ENCODE peak calls at places on chromosomes 13 and 19, in five cellular contexts. P, C, Q, T and Z are unnamed samples.

GRCh38 chr13:29573190-29573589 is 22.3 kb downstream of the SLC7A1 start:
- DNase-seq in P (peak), Q (no peak), C (peak), T (no peak), Z (no peak)

GRCh38 chr13:106526748-106527488 is 8.5 kb downstream of the EFNB2 start:
- DNase-seq in T (no peak), C (no peak), Q (no peak), P (no peak), Z (no peak)

GRCh38 chr19:16594131-16594586 is 21.9 kb upstream of the SLC35E1 start:
- DNase-seq in C (no peak), Q (no peak), T (no peak), P (no peak), Z (no peak)

GRCh38 chr19:39915848-39916215 is 18.6 kb downstream of the FCGBP start:
- DNase-seq in T (no peak), C (no peak), Q (no peak), P (no peak), Z (no peak)

GRCh38 chr13:46051958-46052313 is 610 bp downstream of the ZC3H13 start:
- DNase-seq in T (no peak), Q (no peak), C (no peak), P (no peak), Z (no peak)

GRCh38 chr19:18021121-18021755 is 13.3 kb downstream of the ARRDC2 start:
- DNase-seq in C (no peak), P (no peak), T (no peak), Q (peak), Z (no peak)

GRCh38 chr13:24076636-24077035 is 83.9 kb upstream of the SPATA13 start:
- DNase-seq in T (no peak), P (no peak), Q (no peak), C (no peak), Z (no peak)

GRCh38 chr19:17871878-17872250 is at the start of gene SLC5A5:
- DNase-seq in P (no peak), Q (no peak), T (no peak), C (no peak), Z (no peak)

GRCh38 chr19:13076320-13076719 is 26.3 kb downstream of the LYL1 start:
- DNase-seq in P (no peak), T (no peak), Q (no peak), C (no peak), Z (no peak)

GRCh38 chr19:29372921-29373797 is 152.6 kb upstream of the VSTM2B start:
- DNase-seq in Q (no peak), T (no peak), C (no peak), P (no peak), Z (no peak)

GRCh38 chr19:7427944-7428343 is 60.9 kb downstream of the PEX11G start:
- DNase-seq in Q (no peak), C (no peak), P (no peak), T (no peak), Z (no peak)

GRCh38 chr13:113061796-113062425 is 43.7 kb upstream of the F7 start:
- DNase-seq in C (no peak), P (no peak), Q (no peak), T (no peak), Z (no peak)

GRCh38 chr13:46145950-46146349 is 36.0 kb downstream of the LCP1 start:
- DNase-seq in C (no peak), T (no peak), P (no peak), Q (no peak), Z (no peak)

GRCh38 chr13:35984776-35985453 is 146.3 kb downstream of the DCLK1 start:
- DNase-seq in Q (no peak), C (peak), P (peak), T (no peak), Z (peak)

GRCh38 chr13:99606322-99607089 is 105.2 kb downstream of the TM9SF2 start:
- DNase-seq in Q (peak), P (peak), C (peak), T (peak), Z (peak)

GRCh38 chr13:112910616-112911280 is 58.3 kb upstream of the MCF2L start:
- DNase-seq in C (no peak), P (no peak), T (no peak), Q (no peak), Z (no peak)

GRCh38 chr13:101307181-101307701 is 109.1 kb downstream of the NALCN start:
- DNase-seq in C (no peak), Q (no peak), P (no peak), T (no peak), Z (no peak)

GRCh38 chr19:34667349-34668076 is 9.4 kb downstream of the SCGB2B2 start:
- DNase-seq in T (no peak), Q (no peak), C (peak), P (no peak), Z (no peak)

GRCh38 chr13:50222569-50223332 is 207.5 kb downstream of the KCNRG start:
- DNase-seq in C (peak), P (peak), T (no peak), Q (no peak), Z (no peak)

GRCh38 chr13:59352600-59352999 is 811.1 kb downstream of the DIAPH3 start:
- DNase-seq in C (no peak), Q (no peak), P (no peak), T (no peak), Z (no peak)